ENCODE peak calls at places on chromosomes 4 and X, in seven cellular contexts. C is GM23248, E is neuronal stem cell, B is H1, K is IMR-90, S is K562, N is kidney. Z is an unnamed sample. For H3K4me1, the result is how much of the 10 kb centered on the place peaks cover.

GRCh38 chr4:82429728-82430192 is 502 bp downstream of the HNRNPDL start:
- DNase-seq in S (no peak), K (no peak), B (no peak), E (no peak), N (peak), C (peak), Z (peak)

GRCh38 chrX:42073468-42073867 is 150.1 kb upstream of the CASK start:
- DNase-seq in K (no peak), S (no peak), C (no peak), E (no peak), B (no peak), N (no peak), Z (peak)

GRCh38 chr4:130257271-130257670 is 1161.3 kb downstream of the C4orf33 start:
- DNase-seq in S (no peak), N (no peak), E (no peak), K (peak), B (no peak), C (peak), Z (no peak)

GRCh38 chr4:145939856-145940255 is 1.2 kb upstream of the ZNF827 start:
- DNase-seq in B (no peak), K (peak), N (no peak), C (peak), S (no peak), E (no peak), Z (no peak)

GRCh38 chr4:56656346-56656643 is 24.8 kb downstream of the HOPX start:
- DNase-seq in N (peak), S (no peak), K (no peak), C (no peak), E (no peak), B (no peak), Z (no peak)

GRCh38 chrX:71147496-71148277 is 3.0 kb downstream of the NLGN3 start:
- DNase-seq in C (no peak), S (no peak), N (no peak), B (no peak), E (no peak), K (no peak), Z (no peak)

GRCh38 chrX:36348509-36348908 is 429.0 kb downstream of the CFAP47 start:
- DNase-seq in E (no peak), K (no peak), C (no peak), B (no peak), N (no peak), S (no peak), Z (no peak)

GRCh38 chrX:49191033-49191871 is 5.1 kb upstream of the PRICKLE3 start:
- DNase-seq in N (peak), E (peak), S (peak), K (peak), B (peak), C (peak), Z (peak)

GRCh38 chrX:28668957-28669356 is 81.7 kb downstream of the IL1RAPL1 start:
- DNase-seq in C (no peak), B (no peak), E (no peak), S (no peak), N (no peak), K (peak), Z (no peak)

GRCh38 chr4:101987623-101988243 is 197.2 kb downstream of the BANK1 start:
- DNase-seq in N (no peak), E (no peak), B (no peak), S (no peak), C (no peak), K (no peak), Z (no peak)

GRCh38 chr4:101993002-101993840 is 202.7 kb downstream of the BANK1 start:
- DNase-seq in S (no peak), B (no peak), E (no peak), C (no peak), K (no peak), N (no peak), Z (no peak)

GRCh38 chr4:101993841-101994221 is 203.3 kb downstream of the BANK1 start:
- DNase-seq in C (no peak), S (no peak), K (no peak), N (no peak), E (no peak), B (no peak), Z (no peak)

GRCh38 chr4:101994247-101994775 is 203.8 kb downstream of the BANK1 start:
- DNase-seq in S (no peak), E (no peak), N (no peak), K (no peak), B (no peak), C (no peak), Z (no peak)

GRCh38 chr4:101989551-101989950 is 199.0 kb downstream of the BANK1 start:
- DNase-seq in C (no peak), K (no peak), B (no peak), E (no peak), S (no peak), N (no peak), Z (no peak)
- H3K9ac ChIP-seq in C (no peak), K (no peak), B (no peak), E (no peak), S (no peak), N (no peak), Z (no peak)

DNA sequence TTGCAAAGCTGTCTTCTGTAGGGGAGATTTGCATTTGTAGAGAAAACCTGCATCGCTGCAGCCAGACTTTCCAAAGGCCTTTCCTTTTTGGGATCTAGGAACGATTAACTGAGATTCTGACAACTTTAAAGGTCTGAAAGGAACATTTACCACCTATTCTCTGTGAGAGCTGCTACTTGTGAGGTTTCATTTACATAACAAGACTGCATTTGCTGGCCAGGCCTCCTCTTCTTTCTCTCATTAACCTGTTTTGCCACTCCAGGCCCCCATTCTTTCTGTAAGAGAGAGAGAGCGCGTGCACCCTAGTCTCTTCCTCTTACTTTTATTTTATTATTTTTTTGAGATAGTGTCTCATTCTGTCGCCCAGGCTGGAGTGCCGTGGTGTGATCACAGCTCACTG is 31.6 kb downstream of the TMEM31 start:
- DNase-seq in N (no peak), C (no peak), B (peak), K (no peak), E (no peak), S (no peak), Z (no peak)
- H3K4me3 ChIP-seq in N (no peak), C (no peak), B (peak), K (no peak), E (no peak), S (no peak), Z (no peak)

DNA sequence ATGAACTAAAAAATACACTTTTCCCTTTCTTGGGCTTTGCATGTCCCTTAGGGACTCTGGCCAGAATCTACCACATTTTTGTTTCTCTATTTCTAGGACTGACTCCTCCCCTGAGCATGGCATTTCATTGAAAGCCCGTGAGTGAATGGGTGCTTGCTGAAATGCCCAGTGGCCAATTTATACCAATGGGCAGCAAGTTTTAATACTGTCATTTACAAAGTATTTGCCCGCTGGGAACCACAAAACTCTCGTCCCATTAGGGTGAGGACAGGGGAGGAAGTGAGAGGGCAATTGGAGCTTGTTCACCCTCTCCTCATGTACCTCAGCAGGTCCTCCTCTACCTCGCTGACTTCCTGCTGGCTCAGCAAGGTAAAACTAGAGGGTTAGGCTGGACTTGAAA is 1.1 kb downstream of the SRPX2 start:
- DNase-seq in E (no peak), S (no peak), N (no peak), B (no peak), C (peak), K (no peak), Z (no peak)
- H3K4me1 ChIP-seq in E (under half), S (under half), N (under half), B (under half), C (under half), K (under half), Z (under half)

DNA sequence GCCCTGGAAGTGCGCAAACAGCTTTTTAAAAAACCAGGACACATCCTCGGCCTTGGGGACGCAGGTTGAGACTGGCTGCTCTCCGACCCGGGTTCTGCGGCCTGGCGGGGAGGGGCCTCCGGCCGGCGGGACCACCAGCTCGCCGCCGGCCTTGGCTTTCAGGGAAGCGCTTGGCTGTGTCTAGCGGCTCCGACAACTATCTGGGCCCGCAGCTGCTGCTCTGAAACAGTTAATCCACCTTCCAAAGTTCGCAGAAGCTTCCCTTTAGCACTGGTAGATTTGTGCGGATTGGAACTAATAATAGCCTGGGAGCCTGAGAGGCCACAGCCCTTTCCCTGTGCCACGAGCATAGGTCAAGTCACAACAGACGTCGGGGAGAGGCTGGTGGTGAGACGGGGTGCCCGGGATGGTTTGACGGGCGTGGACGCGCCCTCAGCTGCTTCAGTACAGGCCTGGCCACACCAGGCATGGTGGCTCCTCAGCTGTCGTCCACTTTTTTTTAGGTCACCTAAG is 1.2 kb upstream of the SEL1L3 start:
- DNase-seq in B (no peak), N (no peak), S (no peak), K (no peak), E (no peak), C (no peak), Z (peak)
- H3K9ac ChIP-seq in B (peak), N (no peak), S (peak), K (no peak), E (no peak), C (no peak), Z (peak)

DNA sequence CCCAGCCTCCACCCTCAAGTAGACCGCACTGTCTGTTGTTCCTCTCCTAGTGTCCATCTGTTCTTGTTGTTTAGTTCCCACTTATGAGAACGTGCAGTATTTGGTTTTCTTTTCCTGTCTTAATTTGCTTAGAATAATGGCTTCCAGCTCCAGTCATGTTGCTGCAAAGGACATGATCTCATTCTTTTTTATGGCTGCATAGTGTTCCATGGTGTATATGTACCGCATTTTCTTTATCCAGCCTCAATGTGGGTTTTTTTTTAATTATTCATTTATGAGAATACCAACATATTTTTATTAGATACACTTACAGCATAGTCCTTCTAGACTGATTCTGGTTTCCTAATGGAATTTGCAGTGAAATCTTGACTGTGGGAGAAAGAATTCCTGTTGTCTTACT is 1.3 kb downstream of the VMA21 start:
- DNase-seq in N (no peak), C (no peak), S (no peak), E (no peak), K (no peak), B (no peak), Z (no peak)
- H3K4me3 ChIP-seq in N (no peak), C (peak), S (peak), E (peak), K (no peak), B (peak), Z (no peak)

DNA sequence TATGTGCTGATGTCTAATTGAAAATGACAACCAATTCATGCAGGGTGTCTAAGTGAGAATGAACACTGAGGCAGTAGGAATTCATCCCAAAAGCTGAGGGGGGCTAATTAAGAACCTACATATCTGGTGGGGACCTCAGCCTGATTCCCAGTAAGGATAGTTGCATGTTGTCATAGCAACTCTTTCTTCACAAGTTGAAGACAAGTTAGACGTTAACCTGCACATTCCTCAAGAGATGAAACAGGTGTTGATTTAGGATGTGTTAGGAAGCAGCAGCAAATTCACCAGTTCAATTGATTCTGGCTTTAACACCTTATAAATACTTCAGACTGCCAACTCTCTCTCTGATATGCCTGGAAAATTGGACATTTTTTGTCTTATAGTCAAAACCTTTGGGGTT is 7.3 kb downstream of the FNIP2 start:
- DNase-seq in S (no peak), C (no peak), K (no peak), E (no peak), B (no peak), N (no peak), Z (no peak)
- H3K4me1 ChIP-seq in S (under half), C (under half), K (under half), E (under half), B (under half), N (under half), Z (under half)

GRCh38 chr4:125314676-125315570 is at the start of gene FAT4:
- DNase-seq in N (peak), B (peak), S (peak), E (peak), C (peak), K (peak), Z (peak)
- H3K9ac ChIP-seq in N (peak), B (peak), S (peak), E (peak), C (peak), K (peak), Z (peak)

GRCh38 chr4:52751349-52751911 is at the start of gene ERVMER34-1:
- DNase-seq in S (peak), E (peak), K (no peak), N (peak), C (peak), B (peak), Z (peak)
- H3K4me3 ChIP-seq in S (peak), E (peak), K (peak), N (peak), C (peak), B (peak), Z (peak)

GRCh38 chr4:87118421-87118820 is 102.0 kb downstream of the KLHL8 start:
- DNase-seq in S (no peak), K (no peak), C (no peak), B (no peak), N (no peak), E (no peak), Z (no peak)

GRCh38 chr4:87121332-87122065 is 98.9 kb downstream of the KLHL8 start:
- DNase-seq in K (peak), B (no peak), C (peak), S (no peak), E (no peak), N (no peak), Z (no peak)

GRCh38 chr4:87120411-87121162 is 99.8 kb downstream of the KLHL8 start:
- DNase-seq in N (peak), C (no peak), K (peak), S (no peak), B (no peak), E (no peak), Z (peak)

GRCh38 chr4:87118826-87119225 is 101.6 kb downstream of the KLHL8 start:
- DNase-seq in C (peak), S (no peak), B (no peak), K (peak), N (no peak), E (no peak), Z (no peak)

DNA sequence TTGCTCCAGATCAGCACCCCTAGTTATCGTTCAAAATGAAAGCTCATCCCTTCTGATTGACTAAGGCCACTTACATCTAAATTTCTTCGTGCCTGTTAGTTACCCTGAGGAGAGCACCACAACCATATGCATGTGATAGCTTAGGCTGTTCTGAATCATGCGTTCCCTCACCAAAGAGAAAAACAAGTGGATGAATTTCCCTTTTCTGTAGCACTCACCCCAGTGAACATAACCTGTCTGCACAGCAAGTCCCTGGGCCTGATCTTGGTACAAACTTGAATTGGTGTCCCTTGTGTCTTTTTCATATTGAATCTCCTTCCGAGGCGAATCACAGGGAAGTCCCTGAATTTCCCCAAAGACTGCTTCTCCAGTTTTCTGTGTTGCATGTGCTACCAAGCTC is 100.5 kb downstream of the KLHL8 start:
- DNase-seq in N (no peak), K (no peak), E (no peak), B (no peak), C (no peak), S (no peak), Z (no peak)
- H3K4me1 ChIP-seq in N (half or more), K (under half), E (under half), B (under half), C (under half), S (under half), Z (under half)